ENCODE peak calls at places on chromosomes 11 and 22, in five cellular contexts. One of them, this sample, is unnamed. For H3K9me3, the result is how much of the 10 kb centered on the place peaks cover.

GRCh38 chr11:10032991-10033390 is 261.0 kb downstream of the SBF2 start:
- DNase-seq in left ventricle myocardium inferior: no peak
- DNase-seq in IMR-90: peak
- DNase-seq in neural progenitor cell: no peak
- DNase-seq in CD8-positive, alpha-beta memory T cell: no peak
- DNase-seq in this sample: no peak

GRCh38 chr11:106961518-106961917 is 56.8 kb downstream of the GUCY1A2 start:
- DNase-seq in left ventricle myocardium inferior: no peak
- DNase-seq in IMR-90: peak
- DNase-seq in neural progenitor cell: no peak
- DNase-seq in CD8-positive, alpha-beta memory T cell: no peak
- DNase-seq in this sample: no peak

GRCh38 chr22:24144471-24145115 is 36.7 kb upstream of the SUSD2 start:
- DNase-seq in left ventricle myocardium inferior: peak
- DNase-seq in IMR-90: no peak
- DNase-seq in neural progenitor cell: no peak
- DNase-seq in CD8-positive, alpha-beta memory T cell: no peak
- DNase-seq in this sample: no peak

GRCh38 chr11:79414644-79415317 is 26.0 kb downstream of the TENM4 start:
- DNase-seq in left ventricle myocardium inferior: no peak
- DNase-seq in IMR-90: peak
- DNase-seq in neural progenitor cell: no peak
- DNase-seq in CD8-positive, alpha-beta memory T cell: no peak
- DNase-seq in this sample: peak

GRCh38 chr22:46330426-46330825 is 5.1 kb upstream of the TRMU start:
- DNase-seq in left ventricle myocardium inferior: no peak
- DNase-seq in IMR-90: no peak
- DNase-seq in neural progenitor cell: no peak
- DNase-seq in CD8-positive, alpha-beta memory T cell: no peak
- DNase-seq in this sample: no peak

GRCh38 chr11:107928767-107929507 is 689 bp downstream of the RAB39A start:
- DNase-seq in left ventricle myocardium inferior: peak
- DNase-seq in IMR-90: no peak
- DNase-seq in neural progenitor cell: peak
- DNase-seq in CD8-positive, alpha-beta memory T cell: no peak
- DNase-seq in this sample: peak

GRCh38 chr22:24772493-24773220 is 1.9 kb downstream of the PIWIL3 start:
- DNase-seq in left ventricle myocardium inferior: no peak
- DNase-seq in IMR-90: peak
- DNase-seq in neural progenitor cell: peak
- DNase-seq in CD8-positive, alpha-beta memory T cell: no peak
- DNase-seq in this sample: no peak

GRCh38 chr11:90747057-90747456 is 524.2 kb upstream of the CHORDC1 start:
- DNase-seq in left ventricle myocardium inferior: no peak
- DNase-seq in IMR-90: no peak
- DNase-seq in neural progenitor cell: no peak
- DNase-seq in CD8-positive, alpha-beta memory T cell: no peak
- DNase-seq in this sample: no peak

GRCh38 chr11:38006466-38006865 is 1408.4 kb upstream of the RAG2 start:
- DNase-seq in left ventricle myocardium inferior: no peak
- DNase-seq in IMR-90: no peak
- DNase-seq in neural progenitor cell: no peak
- DNase-seq in CD8-positive, alpha-beta memory T cell: no peak
- DNase-seq in this sample: no peak

GRCh38 chr22:31085493-31085824 is 4.3 kb downstream of the SMTN start:
- DNase-seq in left ventricle myocardium inferior: peak
- DNase-seq in IMR-90: no peak
- DNase-seq in neural progenitor cell: peak
- DNase-seq in CD8-positive, alpha-beta memory T cell: no peak
- DNase-seq in this sample: no peak

GRCh38 chr22:29842740-29843139 is 4.7 kb upstream of the ASCC2 start:
- DNase-seq in left ventricle myocardium inferior: no peak
- DNase-seq in IMR-90: peak
- DNase-seq in neural progenitor cell: no peak
- DNase-seq in CD8-positive, alpha-beta memory T cell: no peak
- DNase-seq in this sample: no peak

GRCh38 chr11:72769680-72770079 is 17.5 kb upstream of the ARAP1 start:
- DNase-seq in left ventricle myocardium inferior: no peak
- DNase-seq in IMR-90: peak
- DNase-seq in neural progenitor cell: no peak
- DNase-seq in CD8-positive, alpha-beta memory T cell: no peak
- DNase-seq in this sample: no peak

GRCh38 chr22:17085277-17086091 is 684 bp downstream of the IL17RA start:
- DNase-seq in left ventricle myocardium inferior: peak
- DNase-seq in IMR-90: no peak
- DNase-seq in neural progenitor cell: peak
- DNase-seq in CD8-positive, alpha-beta memory T cell: peak
- DNase-seq in this sample: peak

GRCh38 chr11:86202013-86202336 is 42.6 kb upstream of the EED start:
- DNase-seq in left ventricle myocardium inferior: no peak
- DNase-seq in IMR-90: no peak
- DNase-seq in neural progenitor cell: no peak
- DNase-seq in CD8-positive, alpha-beta memory T cell: no peak
- DNase-seq in this sample: no peak

GRCh38 chr11:34050536-34050935 is 995 bp upstream of the CAPRIN1 start:
- DNase-seq in left ventricle myocardium inferior: no peak
- DNase-seq in IMR-90: peak
- DNase-seq in neural progenitor cell: no peak
- DNase-seq in CD8-positive, alpha-beta memory T cell: no peak
- DNase-seq in this sample: no peak

GRCh38 chr11:114762437-114762836 is 84.1 kb downstream of the NXPE2 start:
- DNase-seq in left ventricle myocardium inferior: peak
- DNase-seq in IMR-90: peak
- DNase-seq in neural progenitor cell: peak
- DNase-seq in CD8-positive, alpha-beta memory T cell: no peak
- DNase-seq in this sample: peak

GRCh38 chr22:22982616-22983015 is 87.7 kb upstream of the GNAZ start:
- DNase-seq in left ventricle myocardium inferior: no peak
- DNase-seq in IMR-90: no peak
- DNase-seq in neural progenitor cell: no peak
- DNase-seq in CD8-positive, alpha-beta memory T cell: no peak
- DNase-seq in this sample: no peak
- H3K9me3 ChIP-seq in left ventricle myocardium inferior: under half
- H3K9me3 ChIP-seq in IMR-90: under half
- H3K9me3 ChIP-seq in neural progenitor cell: under half
- H3K9me3 ChIP-seq in CD8-positive, alpha-beta memory T cell: under half
- H3K9me3 ChIP-seq in this sample: under half

GRCh38 chr11:113397821-113398220 is 10.2 kb downstream of the ANKK1 start:
- DNase-seq in left ventricle myocardium inferior: no peak
- DNase-seq in IMR-90: no peak
- DNase-seq in neural progenitor cell: no peak
- DNase-seq in CD8-positive, alpha-beta memory T cell: no peak
- DNase-seq in this sample: no peak

GRCh38 chr11:113397212-113397611 is 9.6 kb downstream of the ANKK1 start:
- DNase-seq in left ventricle myocardium inferior: no peak
- DNase-seq in IMR-90: no peak
- DNase-seq in neural progenitor cell: no peak
- DNase-seq in CD8-positive, alpha-beta memory T cell: no peak
- DNase-seq in this sample: no peak

GRCh38 chr11:113400631-113401230 is 13.2 kb downstream of the ANKK1 start:
- DNase-seq in left ventricle myocardium inferior: no peak
- DNase-seq in IMR-90: no peak
- DNase-seq in neural progenitor cell: no peak
- DNase-seq in CD8-positive, alpha-beta memory T cell: no peak
- DNase-seq in this sample: no peak

GRCh38 chr11:113396693-113397092 is 9.1 kb downstream of the ANKK1 start:
- DNase-seq in left ventricle myocardium inferior: no peak
- DNase-seq in IMR-90: no peak
- DNase-seq in neural progenitor cell: no peak
- DNase-seq in CD8-positive, alpha-beta memory T cell: no peak
- DNase-seq in this sample: no peak

GRCh38 chr11:113398669-113399430 is 11.3 kb downstream of the ANKK1 start:
- DNase-seq in left ventricle myocardium inferior: no peak
- DNase-seq in IMR-90: no peak
- DNase-seq in neural progenitor cell: no peak
- DNase-seq in CD8-positive, alpha-beta memory T cell: no peak
- DNase-seq in this sample: peak
- H3K27ac ChIP-seq in left ventricle myocardium inferior: no peak
- H3K27ac ChIP-seq in IMR-90: no peak
- H3K27ac ChIP-seq in neural progenitor cell: no peak
- H3K27ac ChIP-seq in CD8-positive, alpha-beta memory T cell: no peak
- H3K27ac ChIP-seq in this sample: no peak

DNA sequence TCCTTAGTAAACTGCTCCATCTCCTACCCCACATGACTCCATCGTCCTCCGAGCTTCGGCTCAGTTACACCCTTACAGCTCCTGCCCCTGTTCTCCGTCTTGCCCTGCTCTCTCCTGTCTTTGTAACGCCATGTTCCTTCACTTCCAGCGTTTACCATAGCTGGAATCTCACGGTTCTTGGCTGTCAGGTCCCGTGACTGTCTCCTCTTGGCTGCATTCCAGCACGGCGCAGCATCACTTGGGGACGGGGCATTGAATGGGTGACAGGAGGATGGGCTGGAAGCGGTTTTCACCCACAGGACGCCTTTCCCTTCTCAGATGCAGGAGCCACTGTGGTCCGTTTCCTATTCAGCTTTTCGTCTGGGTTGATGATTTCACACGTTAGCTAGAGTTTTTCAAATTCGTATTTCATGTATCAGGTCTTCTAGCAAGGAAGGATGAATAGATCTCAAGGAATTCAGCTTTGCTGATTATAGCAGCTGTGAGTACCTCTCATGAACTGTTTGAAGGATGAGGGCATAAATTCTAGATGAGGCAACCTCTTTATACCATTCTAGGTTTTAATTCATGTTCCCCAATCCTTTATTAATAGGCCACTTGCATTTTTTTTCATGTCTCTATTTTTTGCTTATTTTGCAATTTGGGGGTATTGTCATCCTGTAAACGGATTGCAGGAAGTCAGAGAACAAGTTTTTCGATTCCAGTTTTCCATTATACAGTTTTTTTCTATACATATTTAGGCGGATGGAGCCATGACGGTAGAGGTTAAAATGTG is 29.1 kb downstream of the ZBED4 start:
- DNase-seq in left ventricle myocardium inferior: no peak
- DNase-seq in IMR-90: peak
- DNase-seq in neural progenitor cell: no peak
- DNase-seq in CD8-positive, alpha-beta memory T cell: no peak
- DNase-seq in this sample: no peak
- H3K9me3 ChIP-seq in left ventricle myocardium inferior: under half
- H3K9me3 ChIP-seq in IMR-90: under half
- H3K9me3 ChIP-seq in neural progenitor cell: under half
- H3K9me3 ChIP-seq in CD8-positive, alpha-beta memory T cell: under half
- H3K9me3 ChIP-seq in this sample: under half

GRCh38 chr11:111327908-111328624 is 29.7 kb downstream of the POU2AF3 start:
- DNase-seq in left ventricle myocardium inferior: peak
- DNase-seq in IMR-90: no peak
- DNase-seq in neural progenitor cell: no peak
- DNase-seq in CD8-positive, alpha-beta memory T cell: no peak
- DNase-seq in this sample: peak
- H3K27ac ChIP-seq in left ventricle myocardium inferior: peak
- H3K27ac ChIP-seq in IMR-90: no peak
- H3K27ac ChIP-seq in neural progenitor cell: no peak
- H3K27ac ChIP-seq in CD8-positive, alpha-beta memory T cell: no peak
- H3K27ac ChIP-seq in this sample: peak

GRCh38 chr11:63518548-63518947 is 12.7 kb downstream of the LGALS12 start:
- DNase-seq in left ventricle myocardium inferior: no peak
- DNase-seq in IMR-90: peak
- DNase-seq in neural progenitor cell: no peak
- DNase-seq in CD8-positive, alpha-beta memory T cell: no peak
- DNase-seq in this sample: no peak

GRCh38 chr11:63523151-63523550 is 13.5 kb upstream of the PLAAT4 start:
- DNase-seq in left ventricle myocardium inferior: no peak
- DNase-seq in IMR-90: no peak
- DNase-seq in neural progenitor cell: no peak
- DNase-seq in CD8-positive, alpha-beta memory T cell: no peak
- DNase-seq in this sample: no peak

GRCh38 chr11:63517156-63517555 is 11.3 kb downstream of the LGALS12 start:
- DNase-seq in left ventricle myocardium inferior: no peak
- DNase-seq in IMR-90: no peak
- DNase-seq in neural progenitor cell: no peak
- DNase-seq in CD8-positive, alpha-beta memory T cell: no peak
- DNase-seq in this sample: no peak

GRCh38 chr11:63520606-63521170 is 14.8 kb downstream of the LGALS12 start:
- DNase-seq in left ventricle myocardium inferior: no peak
- DNase-seq in IMR-90: peak
- DNase-seq in neural progenitor cell: no peak
- DNase-seq in CD8-positive, alpha-beta memory T cell: no peak
- DNase-seq in this sample: no peak

DNA sequence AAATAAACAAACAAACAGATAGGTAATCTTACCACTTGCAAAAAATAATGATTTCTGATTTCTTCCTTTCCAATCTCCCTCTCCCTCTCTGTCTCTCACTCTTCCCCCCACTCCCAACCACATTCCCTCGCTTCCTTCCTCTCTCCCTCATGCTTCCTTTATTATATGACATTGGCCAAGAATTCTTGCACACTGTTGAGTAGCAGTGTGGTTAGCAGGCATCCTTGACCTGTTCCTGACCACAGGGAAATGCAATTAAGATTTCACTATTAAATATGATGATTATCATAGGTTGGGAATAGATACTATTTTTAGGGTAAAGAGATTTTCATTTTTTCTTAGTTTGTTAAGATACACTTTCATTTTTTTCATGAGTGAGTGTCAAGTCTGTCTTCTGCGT is 14.7 kb upstream of the PLAAT4 start:
- DNase-seq in left ventricle myocardium inferior: no peak
- DNase-seq in IMR-90: no peak
- DNase-seq in neural progenitor cell: no peak
- DNase-seq in CD8-positive, alpha-beta memory T cell: no peak
- DNase-seq in this sample: no peak
- H3K9me3 ChIP-seq in left ventricle myocardium inferior: under half
- H3K9me3 ChIP-seq in IMR-90: under half
- H3K9me3 ChIP-seq in neural progenitor cell: under half
- H3K9me3 ChIP-seq in CD8-positive, alpha-beta memory T cell: under half
- H3K9me3 ChIP-seq in this sample: under half

GRCh38 chr11:120281161-120281795 is 41.3 kb downstream of the POU2F3 start:
- DNase-seq in left ventricle myocardium inferior: peak
- DNase-seq in IMR-90: no peak
- DNase-seq in neural progenitor cell: no peak
- DNase-seq in CD8-positive, alpha-beta memory T cell: no peak
- DNase-seq in this sample: no peak
- H3K27ac ChIP-seq in left ventricle myocardium inferior: no peak
- H3K27ac ChIP-seq in IMR-90: no peak
- H3K27ac ChIP-seq in neural progenitor cell: no peak
- H3K27ac ChIP-seq in CD8-positive, alpha-beta memory T cell: no peak
- H3K27ac ChIP-seq in this sample: no peak

GRCh38 chr11:54979375-54979774 is 272.7 kb downstream of the OR4A5 start:
- DNase-seq in left ventricle myocardium inferior: no peak
- DNase-seq in IMR-90: no peak
- DNase-seq in neural progenitor cell: no peak
- DNase-seq in CD8-positive, alpha-beta memory T cell: no peak
- DNase-seq in this sample: no peak
- H3K9me3 ChIP-seq in left ventricle myocardium inferior: half or more
- H3K9me3 ChIP-seq in IMR-90: under half
- H3K9me3 ChIP-seq in neural progenitor cell: half or more
- H3K9me3 ChIP-seq in CD8-positive, alpha-beta memory T cell: under half
- H3K9me3 ChIP-seq in this sample: half or more

GRCh38 chr22:41596776-41597634 is 7.4 kb upstream of the PMM1 start:
- DNase-seq in left ventricle myocardium inferior: peak
- DNase-seq in IMR-90: peak
- DNase-seq in neural progenitor cell: peak
- DNase-seq in CD8-positive, alpha-beta memory T cell: no peak
- DNase-seq in this sample: peak
- H3K27ac ChIP-seq in left ventricle myocardium inferior: peak
- H3K27ac ChIP-seq in IMR-90: no peak
- H3K27ac ChIP-seq in neural progenitor cell: no peak
- H3K27ac ChIP-seq in CD8-positive, alpha-beta memory T cell: no peak
- H3K27ac ChIP-seq in this sample: peak

This sample was measured in upper lobe of left lung.